ENCODE peak calls at places on chromosomes 11 and 22, in four cellular contexts. One of them, this sample, is unnamed.

GRCh38 chr11:62398011-62398994 is 20.5 kb upstream of the SCGB1A1 start:
- DNase-seq in left ventricle myocardium inferior: peak; percentile 61
- DNase-seq in PC-3: no peak
- DNase-seq in psoas muscle: peak; percentile 75
- DNase-seq in this sample: peak; percentile 23

GRCh38 chr22:18056802-18057474 is 20.9 kb upstream of the PEX26 start:
- DNase-seq in left ventricle myocardium inferior: no peak
- DNase-seq in PC-3: no peak
- DNase-seq in psoas muscle: no peak
- DNase-seq in this sample: no peak

GRCh38 chr22:38415561-38416321 is 39.3 kb downstream of the KCNJ4 start:
- DNase-seq in left ventricle myocardium inferior: peak; percentile 64
- DNase-seq in PC-3: no peak
- DNase-seq in psoas muscle: peak; percentile 41
- DNase-seq in this sample: no peak

GRCh38 chr11:10405858-10406592 is 49.0 kb upstream of the AMPD3 start:
- DNase-seq in left ventricle myocardium inferior: peak; percentile 49
- DNase-seq in PC-3: peak; percentile 87
- DNase-seq in psoas muscle: peak; percentile 70
- DNase-seq in this sample: no peak

GRCh38 chr11:83449338-83449913 is 163.3 kb upstream of the CCDC90B start:
- DNase-seq in left ventricle myocardium inferior: no peak
- DNase-seq in PC-3: no peak
- DNase-seq in psoas muscle: no peak
- DNase-seq in this sample: no peak

GRCh38 chr11:100625041-100625440 is 62.0 kb upstream of the ARHGAP42 start:
- DNase-seq in left ventricle myocardium inferior: no peak
- DNase-seq in PC-3: no peak
- DNase-seq in psoas muscle: no peak
- DNase-seq in this sample: no peak

GRCh38 chr22:17493384-17493981 is 69.8 kb upstream of the SLC25A18 start:
- DNase-seq in left ventricle myocardium inferior: no peak
- DNase-seq in PC-3: no peak
- DNase-seq in psoas muscle: no peak
- DNase-seq in this sample: no peak

GRCh38 chr11:78926633-78927347 is 352.1 kb upstream of the NARS2 start:
- DNase-seq in left ventricle myocardium inferior: no peak
- DNase-seq in PC-3: peak; percentile 30
- DNase-seq in psoas muscle: no peak
- DNase-seq in this sample: peak; percentile 23

GRCh38 chr22:48802576-48802975 is 1025.1 kb downstream of the BRD1 start:
- DNase-seq in left ventricle myocardium inferior: no peak
- DNase-seq in PC-3: no peak
- DNase-seq in psoas muscle: no peak
- DNase-seq in this sample: no peak

GRCh38 chr11:33630936-33631748 is 69.5 kb downstream of the C11orf91 start:
- DNase-seq in left ventricle myocardium inferior: no peak
- DNase-seq in PC-3: peak; percentile 43
- DNase-seq in psoas muscle: no peak
- DNase-seq in this sample: no peak
- TF ChIP-seq CTCF in left ventricle myocardium inferior: no peak
- TF ChIP-seq CTCF in PC-3: peak; percentile 25
- TF ChIP-seq CTCF in psoas muscle: no peak
- TF ChIP-seq CTCF in this sample: peak; percentile 2

DNA sequence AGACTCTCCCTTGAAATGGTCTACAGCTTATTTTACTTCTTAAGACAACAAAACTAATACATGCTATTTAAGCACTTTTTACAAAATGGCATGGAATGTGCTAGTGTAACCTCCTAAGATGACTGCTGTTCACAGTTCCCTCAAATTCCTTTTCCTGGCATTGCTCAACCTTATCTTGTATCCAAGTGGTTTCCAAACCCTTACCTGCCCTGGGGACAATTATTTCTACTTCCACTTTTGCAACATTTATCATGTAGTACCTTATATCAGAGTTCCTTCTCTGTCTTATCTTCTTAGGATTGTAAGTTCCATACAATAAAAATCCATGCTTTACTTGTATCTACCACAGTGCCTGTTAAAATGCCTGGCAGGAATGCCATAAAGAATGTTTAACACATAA is 109.1 kb upstream of the MTMR2 start:
- DNase-seq in left ventricle myocardium inferior: no peak
- DNase-seq in PC-3: peak; percentile 65
- DNase-seq in psoas muscle: no peak
- DNase-seq in this sample: no peak
- H3K4me3 ChIP-seq in left ventricle myocardium inferior: no peak overlapping the region
- H3K4me3 ChIP-seq in PC-3: no peak overlapping the region
- H3K4me3 ChIP-seq in psoas muscle: no peak overlapping the region
- H3K4me3 ChIP-seq in this sample: no peak overlapping the region

GRCh38 chr11:70500076-70500847 is 101.9 kb downstream of the CTTN start:
- DNase-seq in left ventricle myocardium inferior: peak; percentile 10
- DNase-seq in PC-3: no peak
- DNase-seq in psoas muscle: peak; percentile 38
- DNase-seq in this sample: no peak
- TF ChIP-seq CTCF in left ventricle myocardium inferior: no peak
- TF ChIP-seq CTCF in PC-3: no peak
- TF ChIP-seq CTCF in psoas muscle: no peak
- TF ChIP-seq CTCF in this sample: no peak

DNA sequence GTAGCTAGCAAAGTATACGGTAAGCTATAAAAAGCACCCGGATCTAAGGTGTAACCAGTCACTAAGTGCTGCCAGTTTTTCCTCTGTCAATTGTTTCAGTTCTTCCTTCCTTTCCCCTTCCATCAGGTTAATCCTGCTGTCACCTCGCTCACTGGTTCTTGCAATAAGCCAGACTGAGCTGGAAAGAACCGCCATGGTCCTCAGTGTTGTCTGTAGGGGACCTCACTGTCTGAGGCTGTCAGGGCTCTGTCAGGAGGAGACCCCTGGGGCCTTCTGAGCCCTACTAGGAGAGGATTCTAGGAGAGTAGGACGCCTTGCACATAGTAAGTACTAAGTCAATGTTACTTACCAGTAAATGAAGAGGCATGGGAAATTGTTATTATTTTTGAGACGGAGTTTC is 1.4 kb upstream of the TBC1D22A start:
- DNase-seq in left ventricle myocardium inferior: no peak
- DNase-seq in PC-3: no peak
- DNase-seq in psoas muscle: no peak
- DNase-seq in this sample: no peak
- H3K4me3 ChIP-seq in left ventricle myocardium inferior: peak overlapping the region; percentile 99
- H3K4me3 ChIP-seq in PC-3: peak overlapping the region; percentile 100
- H3K4me3 ChIP-seq in psoas muscle: peak overlapping the region; percentile 77
- H3K4me3 ChIP-seq in this sample: peak overlapping the region; percentile 100

GRCh38 chr11:35619754-35620640 is 1.7 kb downstream of the FJX1 start:
- DNase-seq in left ventricle myocardium inferior: peak; percentile 16
- DNase-seq in PC-3: peak; percentile 32
- DNase-seq in psoas muscle: peak; percentile 53
- DNase-seq in this sample: no peak
- TF ChIP-seq CTCF in left ventricle myocardium inferior: no peak
- TF ChIP-seq CTCF in PC-3: no peak
- TF ChIP-seq CTCF in psoas muscle: no peak
- TF ChIP-seq CTCF in this sample: peak; percentile 5

DNA sequence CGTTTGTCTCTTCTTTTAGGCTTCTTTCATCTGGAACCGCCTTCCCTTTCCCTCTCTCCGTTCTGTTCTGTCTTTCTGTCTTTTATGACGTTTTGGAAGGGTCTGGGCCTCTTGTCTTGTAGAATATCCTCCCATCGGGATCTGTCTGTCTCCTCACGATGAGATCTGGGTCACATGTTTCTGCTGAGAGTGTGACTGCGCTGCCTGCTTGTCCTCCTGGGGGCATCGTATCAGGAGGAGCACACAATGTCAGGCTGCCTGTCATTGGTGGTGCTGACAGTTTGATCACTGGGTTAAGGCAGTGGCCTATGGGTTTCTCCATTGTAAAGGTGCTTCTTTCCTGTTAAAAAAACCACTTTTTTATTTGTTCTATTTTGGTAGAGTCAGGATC is 60.4 kb upstream of the PARVG start:
- DNase-seq in left ventricle myocardium inferior: no peak
- DNase-seq in PC-3: no peak
- DNase-seq in psoas muscle: peak; percentile 11
- DNase-seq in this sample: no peak
- H3K4me3 ChIP-seq in left ventricle myocardium inferior: no peak overlapping the region
- H3K4me3 ChIP-seq in PC-3: no peak overlapping the region
- H3K4me3 ChIP-seq in psoas muscle: no peak overlapping the region
- H3K4me3 ChIP-seq in this sample: no peak overlapping the region

GRCh38 chr11:93128574-93128973 is 69.2 kb downstream of the SLC36A4 start:
- DNase-seq in left ventricle myocardium inferior: no peak
- DNase-seq in PC-3: no peak
- DNase-seq in psoas muscle: no peak
- DNase-seq in this sample: no peak

GRCh38 chr11:93133710-93134109 is 64.1 kb downstream of the SLC36A4 start:
- DNase-seq in left ventricle myocardium inferior: no peak
- DNase-seq in PC-3: no peak
- DNase-seq in psoas muscle: no peak
- DNase-seq in this sample: peak; percentile 8

DNA sequence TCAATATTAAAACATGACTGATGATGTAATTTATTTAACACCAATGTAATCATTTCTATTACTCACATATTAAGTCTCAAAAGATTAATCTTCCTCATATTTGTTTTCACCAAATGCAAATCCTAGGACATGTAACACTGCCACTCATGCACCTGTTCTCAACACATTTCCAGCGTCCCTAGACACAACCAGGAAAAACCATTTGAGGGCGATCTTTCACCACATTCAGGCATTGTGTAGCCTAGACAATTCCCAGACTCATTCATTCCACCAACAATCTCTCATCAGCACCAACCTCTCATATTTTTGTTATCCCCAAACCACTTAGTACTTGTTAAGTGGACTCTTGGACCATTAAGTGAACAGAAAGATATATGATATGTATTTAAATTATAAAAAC is 66.1 kb downstream of the SLC36A4 start:
- DNase-seq in left ventricle myocardium inferior: no peak
- DNase-seq in PC-3: peak; percentile 8
- DNase-seq in psoas muscle: no peak
- DNase-seq in this sample: no peak
- TF ChIP-seq CTCF in left ventricle myocardium inferior: peak; percentile 13
- TF ChIP-seq CTCF in PC-3: peak; percentile 26
- TF ChIP-seq CTCF in psoas muscle: no peak
- TF ChIP-seq CTCF in this sample: no peak

GRCh38 chr22:36156515-36157419 is 3.8 kb downstream of the APOL3 start:
- DNase-seq in left ventricle myocardium inferior: peak; percentile 88
- DNase-seq in PC-3: peak; percentile 58
- DNase-seq in psoas muscle: peak; percentile 91
- DNase-seq in this sample: peak; percentile 45
- H3K4me3 ChIP-seq in left ventricle myocardium inferior: peak overlapping the region; percentile 71
- H3K4me3 ChIP-seq in PC-3: peak overlapping the region; percentile 55
- H3K4me3 ChIP-seq in psoas muscle: peak overlapping the region; percentile 65
- H3K4me3 ChIP-seq in this sample: peak overlapping the region; percentile 33

DNA sequence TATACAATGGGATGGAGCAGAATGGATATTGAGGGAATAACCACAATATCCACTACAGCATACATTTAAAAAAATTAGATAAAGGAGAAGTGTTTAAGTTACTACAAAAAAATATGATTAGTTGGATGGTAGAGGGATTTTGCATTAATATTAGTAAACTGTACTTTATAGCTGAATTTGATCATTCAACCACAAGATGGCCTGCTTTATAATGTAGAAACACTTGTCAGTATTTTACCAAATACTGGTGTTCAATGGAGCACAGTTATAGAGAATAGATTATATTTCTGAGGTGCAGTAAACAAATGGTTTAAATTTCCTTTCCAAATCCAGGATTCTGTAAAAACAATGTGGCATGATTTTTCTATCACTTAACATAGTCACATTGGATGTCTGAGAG is 818.8 kb upstream of the CHORDC1 start:
- DNase-seq in left ventricle myocardium inferior: no peak
- DNase-seq in PC-3: peak; percentile 34
- DNase-seq in psoas muscle: no peak
- DNase-seq in this sample: no peak
- TF ChIP-seq CTCF in left ventricle myocardium inferior: peak; percentile 43
- TF ChIP-seq CTCF in PC-3: peak; percentile 57
- TF ChIP-seq CTCF in psoas muscle: no peak
- TF ChIP-seq CTCF in this sample: no peak